ENCODE peak calls at places on chromosome 4, in five cellular contexts. One of them, this sample, is unnamed.

GRCh38 chr4:183609151-183609550 is 49.8 kb downstream of the RWDD4 start:
- DNase-seq in activated naive CD4-positive, alpha-beta T cell treated with Interleukin-2 at 50 U/mL for 16 hours: no peak
- DNase-seq in IMR-90: no peak
- DNase-seq in activated T-helper 1 cell treated with anti-CD3 and anti-CD28 coated beads, Interleukin-2, amount 50 U/mL, for 16 hours: no peak
- DNase-seq in Caco-2: no peak
- DNase-seq in this sample: no peak

GRCh38 chr4:22482250-22483127 is 33.4 kb downstream of the ADGRA3 start:
- DNase-seq in activated naive CD4-positive, alpha-beta T cell treated with Interleukin-2 at 50 U/mL for 16 hours: no peak
- DNase-seq in IMR-90: no peak
- DNase-seq in activated T-helper 1 cell treated with anti-CD3 and anti-CD28 coated beads, Interleukin-2, amount 50 U/mL, for 16 hours: no peak
- DNase-seq in Caco-2: no peak
- DNase-seq in this sample: no peak

GRCh38 chr4:158859661-158860060 is 90.8 kb downstream of the FNIP2 start:
- DNase-seq in activated naive CD4-positive, alpha-beta T cell treated with Interleukin-2 at 50 U/mL for 16 hours: no peak
- DNase-seq in IMR-90: no peak
- DNase-seq in activated T-helper 1 cell treated with anti-CD3 and anti-CD28 coated beads, Interleukin-2, amount 50 U/mL, for 16 hours: no peak
- DNase-seq in Caco-2: peak; percentile 10
- DNase-seq in this sample: peak; percentile 50

GRCh38 chr4:98908703-98909262 is 20.1 kb downstream of the EIF4E start:
- DNase-seq in activated naive CD4-positive, alpha-beta T cell treated with Interleukin-2 at 50 U/mL for 16 hours: no peak
- DNase-seq in IMR-90: no peak
- DNase-seq in activated T-helper 1 cell treated with anti-CD3 and anti-CD28 coated beads, Interleukin-2, amount 50 U/mL, for 16 hours: no peak
- DNase-seq in Caco-2: no peak
- DNase-seq in this sample: no peak

GRCh38 chr4:152100378-152101201 is 339.8 kb upstream of the GATB start:
- DNase-seq in activated naive CD4-positive, alpha-beta T cell treated with Interleukin-2 at 50 U/mL for 16 hours: peak; percentile 76
- DNase-seq in IMR-90: no peak
- DNase-seq in activated T-helper 1 cell treated with anti-CD3 and anti-CD28 coated beads, Interleukin-2, amount 50 U/mL, for 16 hours: peak; percentile 62
- DNase-seq in Caco-2: no peak
- DNase-seq in this sample: no peak

GRCh38 chr4:1347410-1347864 is 429 bp downstream of the UVSSA start:
- DNase-seq in activated naive CD4-positive, alpha-beta T cell treated with Interleukin-2 at 50 U/mL for 16 hours: peak; percentile 54
- DNase-seq in IMR-90: peak; percentile 82
- DNase-seq in activated T-helper 1 cell treated with anti-CD3 and anti-CD28 coated beads, Interleukin-2, amount 50 U/mL, for 16 hours: peak; percentile 37
- DNase-seq in Caco-2: peak; percentile 74
- DNase-seq in this sample: peak; percentile 85

GRCh38 chr4:80321776-80322175 is 13.8 kb upstream of the CFAP299 start:
- DNase-seq in activated naive CD4-positive, alpha-beta T cell treated with Interleukin-2 at 50 U/mL for 16 hours: no peak
- DNase-seq in IMR-90: no peak
- DNase-seq in activated T-helper 1 cell treated with anti-CD3 and anti-CD28 coated beads, Interleukin-2, amount 50 U/mL, for 16 hours: no peak
- DNase-seq in Caco-2: no peak
- DNase-seq in this sample: no peak

GRCh38 chr4:124499266-124499665 is 213.3 kb downstream of the ANKRD50 start:
- DNase-seq in activated naive CD4-positive, alpha-beta T cell treated with Interleukin-2 at 50 U/mL for 16 hours: no peak
- DNase-seq in IMR-90: no peak
- DNase-seq in activated T-helper 1 cell treated with anti-CD3 and anti-CD28 coated beads, Interleukin-2, amount 50 U/mL, for 16 hours: no peak
- DNase-seq in Caco-2: no peak
- DNase-seq in this sample: peak; percentile 20

GRCh38 chr4:86963697-86964096 is 28.9 kb downstream of the AFF1 start:
- DNase-seq in activated naive CD4-positive, alpha-beta T cell treated with Interleukin-2 at 50 U/mL for 16 hours: no peak
- DNase-seq in IMR-90: peak; percentile 59
- DNase-seq in activated T-helper 1 cell treated with anti-CD3 and anti-CD28 coated beads, Interleukin-2, amount 50 U/mL, for 16 hours: no peak
- DNase-seq in Caco-2: no peak
- DNase-seq in this sample: peak; percentile 49

GRCh38 chr4:38867478-38868054 is at the start of gene FAM114A1:
- DNase-seq in activated naive CD4-positive, alpha-beta T cell treated with Interleukin-2 at 50 U/mL for 16 hours: peak; percentile 22
- DNase-seq in IMR-90: peak; percentile 80
- DNase-seq in activated T-helper 1 cell treated with anti-CD3 and anti-CD28 coated beads, Interleukin-2, amount 50 U/mL, for 16 hours: no peak
- DNase-seq in Caco-2: peak; percentile 74
- DNase-seq in this sample: peak; percentile 64

GRCh38 chr4:14028862-14029261 is 401.3 kb upstream of the BOD1L1 start:
- DNase-seq in activated naive CD4-positive, alpha-beta T cell treated with Interleukin-2 at 50 U/mL for 16 hours: no peak
- DNase-seq in IMR-90: no peak
- DNase-seq in activated T-helper 1 cell treated with anti-CD3 and anti-CD28 coated beads, Interleukin-2, amount 50 U/mL, for 16 hours: no peak
- DNase-seq in Caco-2: no peak
- DNase-seq in this sample: no peak

GRCh38 chr4:31702291-31702690 is 982.1 kb downstream of the PCDH7 start:
- DNase-seq in activated naive CD4-positive, alpha-beta T cell treated with Interleukin-2 at 50 U/mL for 16 hours: no peak
- DNase-seq in IMR-90: no peak
- DNase-seq in activated T-helper 1 cell treated with anti-CD3 and anti-CD28 coated beads, Interleukin-2, amount 50 U/mL, for 16 hours: no peak
- DNase-seq in Caco-2: no peak
- DNase-seq in this sample: peak; percentile 76

GRCh38 chr4:182257503-182257902 is 14.3 kb downstream of the TENM3 start:
- DNase-seq in activated naive CD4-positive, alpha-beta T cell treated with Interleukin-2 at 50 U/mL for 16 hours: no peak
- DNase-seq in IMR-90: no peak
- DNase-seq in activated T-helper 1 cell treated with anti-CD3 and anti-CD28 coated beads, Interleukin-2, amount 50 U/mL, for 16 hours: no peak
- DNase-seq in Caco-2: no peak
- DNase-seq in this sample: no peak

GRCh38 chr4:8336412-8337075 is 67.0 kb downstream of the HTRA3 start:
- DNase-seq in activated naive CD4-positive, alpha-beta T cell treated with Interleukin-2 at 50 U/mL for 16 hours: no peak
- DNase-seq in IMR-90: peak; percentile 55
- DNase-seq in activated T-helper 1 cell treated with anti-CD3 and anti-CD28 coated beads, Interleukin-2, amount 50 U/mL, for 16 hours: no peak
- DNase-seq in Caco-2: no peak
- DNase-seq in this sample: peak; percentile 66

GRCh38 chr4:153603835-153604234 is 80.2 kb upstream of the TLR2 start:
- DNase-seq in activated naive CD4-positive, alpha-beta T cell treated with Interleukin-2 at 50 U/mL for 16 hours: no peak
- DNase-seq in IMR-90: no peak
- DNase-seq in activated T-helper 1 cell treated with anti-CD3 and anti-CD28 coated beads, Interleukin-2, amount 50 U/mL, for 16 hours: no peak
- DNase-seq in Caco-2: no peak
- DNase-seq in this sample: no peak

GRCh38 chr4:8093587-8094274 is 64.9 kb downstream of the ABLIM2 start:
- DNase-seq in activated naive CD4-positive, alpha-beta T cell treated with Interleukin-2 at 50 U/mL for 16 hours: no peak
- DNase-seq in IMR-90: no peak
- DNase-seq in activated T-helper 1 cell treated with anti-CD3 and anti-CD28 coated beads, Interleukin-2, amount 50 U/mL, for 16 hours: no peak
- DNase-seq in Caco-2: no peak
- DNase-seq in this sample: peak; percentile 8

GRCh38 chr4:184427687-184428086 is 46.7 kb downstream of the IRF2 start:
- DNase-seq in activated naive CD4-positive, alpha-beta T cell treated with Interleukin-2 at 50 U/mL for 16 hours: no peak
- DNase-seq in IMR-90: no peak
- DNase-seq in activated T-helper 1 cell treated with anti-CD3 and anti-CD28 coated beads, Interleukin-2, amount 50 U/mL, for 16 hours: no peak
- DNase-seq in Caco-2: no peak
- DNase-seq in this sample: peak; percentile 71

GRCh38 chr4:53709693-53710092 is 118.4 kb upstream of the LNX1 start:
- DNase-seq in activated naive CD4-positive, alpha-beta T cell treated with Interleukin-2 at 50 U/mL for 16 hours: no peak
- DNase-seq in IMR-90: no peak
- DNase-seq in activated T-helper 1 cell treated with anti-CD3 and anti-CD28 coated beads, Interleukin-2, amount 50 U/mL, for 16 hours: no peak
- DNase-seq in Caco-2: no peak
- DNase-seq in this sample: no peak

GRCh38 chr4:12145768-12146167 is 717.1 kb upstream of the HS3ST1 start:
- DNase-seq in activated naive CD4-positive, alpha-beta T cell treated with Interleukin-2 at 50 U/mL for 16 hours: no peak
- DNase-seq in IMR-90: no peak
- DNase-seq in activated T-helper 1 cell treated with anti-CD3 and anti-CD28 coated beads, Interleukin-2, amount 50 U/mL, for 16 hours: no peak
- DNase-seq in Caco-2: no peak
- DNase-seq in this sample: no peak

GRCh38 chr4:336893-337142 is 796 bp upstream of the ZNF141 start:
- DNase-seq in activated naive CD4-positive, alpha-beta T cell treated with Interleukin-2 at 50 U/mL for 16 hours: no peak
- DNase-seq in IMR-90: no peak
- DNase-seq in activated T-helper 1 cell treated with anti-CD3 and anti-CD28 coated beads, Interleukin-2, amount 50 U/mL, for 16 hours: no peak
- DNase-seq in Caco-2: peak; percentile 39
- DNase-seq in this sample: no peak

GRCh38 chr4:119286377-119287002 is 35.4 kb downstream of the FABP2 start:
- DNase-seq in activated naive CD4-positive, alpha-beta T cell treated with Interleukin-2 at 50 U/mL for 16 hours: no peak
- DNase-seq in IMR-90: peak; percentile 83
- DNase-seq in activated T-helper 1 cell treated with anti-CD3 and anti-CD28 coated beads, Interleukin-2, amount 50 U/mL, for 16 hours: no peak
- DNase-seq in Caco-2: no peak
- DNase-seq in this sample: peak; percentile 79

GRCh38 chr4:102868153-102868781 is 525 bp upstream of the CISD2 start:
- DNase-seq in activated naive CD4-positive, alpha-beta T cell treated with Interleukin-2 at 50 U/mL for 16 hours: peak; percentile 18
- DNase-seq in IMR-90: no peak
- DNase-seq in activated T-helper 1 cell treated with anti-CD3 and anti-CD28 coated beads, Interleukin-2, amount 50 U/mL, for 16 hours: no peak
- DNase-seq in Caco-2: peak; percentile 35
- DNase-seq in this sample: peak; percentile 5

GRCh38 chr4:48815483-48815882 is 15.4 kb upstream of the OCIAD1 start:
- DNase-seq in activated naive CD4-positive, alpha-beta T cell treated with Interleukin-2 at 50 U/mL for 16 hours: no peak
- DNase-seq in IMR-90: no peak
- DNase-seq in activated T-helper 1 cell treated with anti-CD3 and anti-CD28 coated beads, Interleukin-2, amount 50 U/mL, for 16 hours: no peak
- DNase-seq in Caco-2: no peak
- DNase-seq in this sample: no peak

GRCh38 chr4:103996637-103997036 is 276.9 kb upstream of the TACR3 start:
- DNase-seq in activated naive CD4-positive, alpha-beta T cell treated with Interleukin-2 at 50 U/mL for 16 hours: no peak
- DNase-seq in IMR-90: no peak
- DNase-seq in activated T-helper 1 cell treated with anti-CD3 and anti-CD28 coated beads, Interleukin-2, amount 50 U/mL, for 16 hours: no peak
- DNase-seq in Caco-2: peak; percentile 16
- DNase-seq in this sample: peak; percentile 88

GRCh38 chr4:74062954-74063353 is 24.5 kb upstream of the CXCL3 start:
- DNase-seq in activated naive CD4-positive, alpha-beta T cell treated with Interleukin-2 at 50 U/mL for 16 hours: no peak
- DNase-seq in IMR-90: no peak
- DNase-seq in activated T-helper 1 cell treated with anti-CD3 and anti-CD28 coated beads, Interleukin-2, amount 50 U/mL, for 16 hours: no peak
- DNase-seq in Caco-2: no peak
- DNase-seq in this sample: no peak

GRCh38 chr4:127126718-127127117 is 506.0 kb upstream of the INTU start:
- DNase-seq in activated naive CD4-positive, alpha-beta T cell treated with Interleukin-2 at 50 U/mL for 16 hours: no peak
- DNase-seq in IMR-90: peak; percentile 55
- DNase-seq in activated T-helper 1 cell treated with anti-CD3 and anti-CD28 coated beads, Interleukin-2, amount 50 U/mL, for 16 hours: no peak
- DNase-seq in Caco-2: no peak
- DNase-seq in this sample: no peak

GRCh38 chr4:187883049-187883448 is 112.5 kb upstream of the ZFP42 start:
- DNase-seq in activated naive CD4-positive, alpha-beta T cell treated with Interleukin-2 at 50 U/mL for 16 hours: no peak
- DNase-seq in IMR-90: no peak
- DNase-seq in activated T-helper 1 cell treated with anti-CD3 and anti-CD28 coated beads, Interleukin-2, amount 50 U/mL, for 16 hours: no peak
- DNase-seq in Caco-2: no peak
- DNase-seq in this sample: no peak